ENCODE peak calls at places on chromosomes 12 and 14, in eight cellular contexts. D is HepG2, B is Panc1, A is HCT116, Y is GM12878, O is GM23338, R is upper lobe of left lung, Q is K562. W is an unnamed sample.
A peak's percentile ranks its signal among the peaks of the same experiment; 100 is the strongest.

GRCh38 chr14:54652188-54652889 is 85.4 kb downstream of the SAMD4A start:
- ATAC-seq in O (peak; percentile 96), B (peak; percentile 90), Y (no peak), A (peak; percentile 95), R (peak; percentile 92), D (peak; percentile 85), Q (no peak), W (peak; percentile 94)

GRCh38 chr12:107328442-107329133 is 235.2 kb upstream of the CRY1 start:
- ATAC-seq in Y (no peak), O (no peak), A (peak; percentile 82), D (no peak), Q (no peak), B (no peak), R (peak; percentile 50), W (no peak)

GRCh38 chr12:13135336-13136178 is 32.1 kb upstream of the GSG1 start:
- ATAC-seq in D (no peak), Q (no peak), R (peak; percentile 89), B (peak; percentile 62), A (peak; percentile 96), Y (no peak), O (peak; percentile 91), W (peak; percentile 65)

GRCh38 chr12:123094349-123095073 is 56.4 kb downstream of the PITPNM2 start:
- ATAC-seq in R (peak; percentile 62), B (peak; percentile 92), D (peak; percentile 69), O (no peak), Y (no peak), Q (no peak), A (peak; percentile 70), W (peak; percentile 68)

GRCh38 chr12:12882288-12882687 is 9.1 kb upstream of the GPRC5A start:
- ATAC-seq in O (no peak), R (no peak), Y (no peak), Q (no peak), D (no peak), B (peak; percentile 16), A (peak; percentile 10), W (no peak)

GRCh38 chr14:64598404-64598803 is 48.6 kb downstream of the PPP1R36 start:
- ATAC-seq in Q (no peak), D (no peak), O (no peak), R (no peak), Y (peak; percentile 83), B (no peak), A (no peak), W (no peak)

GRCh38 chr12:6044082-6044481 is 80.4 kb downstream of the VWF start:
- ATAC-seq in B (no peak), Q (no peak), Y (no peak), R (no peak), D (no peak), O (no peak), A (no peak), W (no peak)

GRCh38 chr14:89941830-89942377 is 12.6 kb downstream of the EFCAB11 start:
- ATAC-seq in D (no peak), Y (no peak), B (no peak), R (no peak), Q (no peak), A (no peak), O (no peak), W (no peak)

GRCh38 chr14:81176224-81176623 is 44.5 kb downstream of the GTF2A1 start:
- ATAC-seq in Q (no peak), O (no peak), D (no peak), A (no peak), B (no peak), R (peak; percentile 76), Y (no peak), W (no peak)

GRCh38 chr12:10636611-10637010 is 23.2 kb upstream of the MAGOHB start:
- ATAC-seq in Y (no peak), A (no peak), R (no peak), B (no peak), Q (no peak), O (peak; percentile 63), D (no peak), W (no peak)

GRCh38 chr14:31371651-31372050 is 48.7 kb downstream of the HEATR5A start:
- ATAC-seq in Q (no peak), A (no peak), B (no peak), R (no peak), D (no peak), Y (no peak), O (no peak), W (no peak)

GRCh38 chr12:56571131-56571530 is 49.5 kb downstream of the RBMS2 start:
- ATAC-seq in B (no peak), O (peak; percentile 28), Y (no peak), Q (no peak), D (no peak), R (no peak), A (no peak), W (no peak)

GRCh38 chr14:99976681-99977080 is 88.5 kb upstream of the EVL start:
- ATAC-seq in O (no peak), D (no peak), A (no peak), Y (no peak), B (no peak), R (no peak), Q (no peak), W (no peak)

GRCh38 chr14:22410497-22410896 is 178.5 kb downstream of the DAD1 start:
- ATAC-seq in Q (no peak), O (no peak), R (no peak), Y (peak; percentile 59), B (no peak), A (no peak), D (no peak), W (no peak)

GRCh38 chr12:21893924-21894323 is 47.3 kb downstream of the ABCC9 start:
- ATAC-seq in O (no peak), R (no peak), Q (no peak), D (no peak), Y (no peak), A (no peak), B (no peak), W (no peak)

DNA sequence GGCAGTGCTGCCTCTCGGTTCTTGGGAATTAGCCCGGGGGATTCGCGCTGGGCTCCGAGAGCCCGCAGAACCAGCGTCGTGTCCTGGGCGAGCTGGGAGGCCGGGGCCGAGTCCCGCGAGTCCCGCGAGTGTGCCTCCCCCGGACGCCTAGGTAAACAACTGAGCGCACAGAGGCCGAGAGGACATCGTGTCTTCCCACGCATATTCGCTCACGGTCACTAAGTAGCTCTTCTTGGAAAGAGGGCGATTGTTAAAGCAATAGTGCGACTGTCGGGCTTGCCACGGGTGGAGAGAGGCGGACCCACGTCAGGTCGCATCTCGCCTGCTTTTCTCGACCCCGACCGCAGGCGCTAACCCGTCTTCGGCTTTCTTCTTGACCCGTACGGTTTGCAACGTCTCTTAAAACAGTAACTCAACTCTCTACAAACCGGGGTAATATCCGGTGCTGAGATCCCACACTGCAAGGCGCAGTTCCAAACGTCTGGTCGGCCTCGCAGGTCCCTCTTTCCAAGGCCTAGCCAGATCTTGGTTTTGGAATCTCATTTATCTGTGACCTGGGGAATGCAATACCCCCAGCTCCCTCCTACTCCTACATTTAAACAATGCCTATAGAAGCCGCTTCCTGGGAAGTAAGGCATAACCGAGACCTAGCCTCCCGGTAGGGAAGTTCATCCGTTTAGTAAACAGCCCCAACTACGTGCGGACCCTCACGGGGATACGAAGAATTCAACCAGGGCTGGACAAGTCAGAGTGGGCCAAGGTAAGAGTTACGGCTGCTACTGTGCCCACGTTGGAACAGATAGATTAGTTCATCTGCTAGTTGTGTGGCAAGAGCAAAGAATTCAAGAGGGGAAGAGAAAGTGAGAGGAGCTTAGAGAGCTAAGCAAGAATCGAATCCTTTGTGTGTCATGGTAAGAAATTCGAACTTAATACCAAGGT is 736 bp upstream of the PHLDA1 start:
- ATAC-seq in Y (peak; percentile 35), O (peak; percentile 21), D (peak; percentile 23), R (peak; percentile 68), Q (peak; percentile 62), A (peak; percentile 0), B (peak; percentile 36), W (peak; percentile 42)
- TF ChIP-seq POLR2AphosphoS5 in Y (peak; percentile 40), O (peak; percentile 8), D (peak; percentile 74), R (peak; percentile 47), Q (no peak), A (peak; percentile 33), B (peak; percentile 9), W (peak; percentile 28)

GRCh38 chr14:69375182-69375581 is 22.9 kb downstream of the ERH start:
- ATAC-seq in D (no peak), Q (no peak), Y (no peak), B (no peak), A (no peak), R (no peak), O (no peak), W (no peak)
- H3K36me3 ChIP-seq in D (peaks cover 2% of the 10 kb centered on the region), Q (peaks cover 31% of the 10 kb centered on the region), Y (peaks cover 19% of the 10 kb centered on the region), B (peaks cover 10% of the 10 kb centered on the region), A (peaks cover 7% of the 10 kb centered on the region), R (peaks cover 6% of the 10 kb centered on the region), O (peaks cover 15% of the 10 kb centered on the region), W (no peaks in the 10 kb centered on the region)

GRCh38 chr12:58509116-58509885 is 411.0 kb downstream of the LRIG3 start:
- ATAC-seq in R (no peak), D (no peak), Q (no peak), B (no peak), Y (no peak), O (no peak), A (no peak), W (no peak)
- H3K4me1 ChIP-seq in R (no peaks in the 10 kb centered on the region), D (no peaks in the 10 kb centered on the region), Q (no peaks in the 10 kb centered on the region), B (no peaks in the 10 kb centered on the region), Y (no peaks in the 10 kb centered on the region), O (peaks cover 4% of the 10 kb centered on the region), A (no peaks in the 10 kb centered on the region), W (no peaks in the 10 kb centered on the region)

GRCh38 chr14:103126873-103127304 is 3.6 kb downstream of the TNFAIP2 start:
- ATAC-seq in Y (no peak), Q (no peak), D (peak; percentile 87), B (peak; percentile 14), O (peak; percentile 54), A (no peak), R (no peak), W (peak; percentile 14)
- TF ChIP-seq POLR2AphosphoS5 in Y (no peak), Q (no peak), D (no peak), B (no peak), O (no peak), A (no peak), R (no peak), W (no peak)

GRCh38 chr14:91008759-91009409 is 51.6 kb downstream of the RPS6KA5 start:
- ATAC-seq in A (no peak), D (no peak), Y (peak; percentile 50), R (peak; percentile 91), O (peak; percentile 28), B (no peak), Q (no peak), W (peak; percentile 86)
- H3K36me3 ChIP-seq in A (no peaks in the 10 kb centered on the region), D (no peaks in the 10 kb centered on the region), Y (no peaks in the 10 kb centered on the region), R (no peaks in the 10 kb centered on the region), O (no peaks in the 10 kb centered on the region), B (no peaks in the 10 kb centered on the region), Q (no peaks in the 10 kb centered on the region), W (no peaks in the 10 kb centered on the region)